ENCODE peak calls at places on chromosomes 2 and 18, in nine cellular contexts. T is GM12878, P is A549, V is HL-60, M is SK-N-SH, E is HCT116, I is K562, X is HepG2, Q is GM23338. A is an unnamed sample.

GRCh38 chr18:49612515-49613033 is 50.7 kb downstream of the LIPG start:
- DNase-seq in T (peak), P (no peak), V (no peak), M (no peak), E (no peak), I (no peak), X (no peak), Q (peak), A (no peak)

GRCh38 chr2:44055664-44056063 is 59.9 kb upstream of the LRPPRC start:
- DNase-seq in T (no peak), P (no peak), V (no peak), M (no peak), E (no peak), I (no peak), X (no peak), Q (peak), A (no peak)

GRCh38 chr2:235638541-235639192 is 144.8 kb downstream of the AGAP1 start:
- DNase-seq in T (no peak), P (no peak), V (no peak), M (no peak), E (no peak), I (no peak), X (no peak), Q (peak), A (no peak)

GRCh38 chr2:20419752-20420151 is 27.1 kb upstream of the RHOB start:
- DNase-seq in T (no peak), P (no peak), V (no peak), M (no peak), E (no peak), I (no peak), X (no peak), Q (no peak), A (no peak)

GRCh38 chr2:61720911-61721310 is 132.9 kb downstream of the FAM161A start:
- DNase-seq in T (no peak), P (no peak), V (no peak), M (no peak), E (no peak), I (no peak), X (no peak), Q (no peak), A (no peak)

GRCh38 chr2:63741884-63742583 is 99.7 kb upstream of the UGP2 start:
- DNase-seq in T (no peak), P (peak), V (no peak), M (no peak), E (no peak), I (no peak), X (no peak), Q (no peak), A (no peak)

GRCh38 chr2:72126186-72127100 is 21.2 kb downstream of the CYP26B1 start:
- DNase-seq in T (no peak), P (no peak), V (no peak), M (no peak), E (no peak), I (no peak), X (no peak), Q (no peak), A (no peak)

GRCh38 chr18:37654711-37655369 is 89.2 kb upstream of the CELF4 start:
- DNase-seq in T (no peak), P (no peak), V (no peak), M (no peak), E (no peak), I (no peak), X (no peak), Q (no peak), A (no peak)

GRCh38 chr2:121904656-121905055 is 149.2 kb downstream of the TSN start:
- DNase-seq in T (no peak), P (no peak), V (no peak), M (no peak), E (no peak), I (no peak), X (no peak), Q (no peak), A (no peak)

GRCh38 chr2:27823564-27823963 is 52.0 kb downstream of the MRPL33 start:
- DNase-seq in T (no peak), P (no peak), V (no peak), M (no peak), E (no peak), I (no peak), X (no peak), Q (no peak), A (no peak)

GRCh38 chr18:79405781-79406575 is 10.2 kb downstream of the NFATC1 start:
- DNase-seq in T (peak), P (no peak), V (peak), M (no peak), E (no peak), I (no peak), X (no peak), Q (no peak), A (no peak)

GRCh38 chr2:1407950-1408695 is 5.1 kb upstream of the TPO start:
- DNase-seq in T (no peak), P (no peak), V (no peak), M (no peak), E (no peak), I (no peak), X (no peak), Q (no peak), A (no peak)

GRCh38 chr2:57821085-57821484 is 225.5 kb upstream of the VRK2 start:
- DNase-seq in T (no peak), P (no peak), V (no peak), M (no peak), E (no peak), I (no peak), X (no peak), Q (no peak), A (no peak)

GRCh38 chr2:196131949-196132925 is 39.1 kb downstream of the STK17B start:
- DNase-seq in T (no peak), P (no peak), V (no peak), M (no peak), E (no peak), I (no peak), X (no peak), Q (peak), A (no peak)
- TF ChIP-seq REST in T (no peak), P (no peak), V (no peak), M (no peak), E (no peak), I (no peak), X (no peak), Q (no peak), A (no peak)

DNA sequence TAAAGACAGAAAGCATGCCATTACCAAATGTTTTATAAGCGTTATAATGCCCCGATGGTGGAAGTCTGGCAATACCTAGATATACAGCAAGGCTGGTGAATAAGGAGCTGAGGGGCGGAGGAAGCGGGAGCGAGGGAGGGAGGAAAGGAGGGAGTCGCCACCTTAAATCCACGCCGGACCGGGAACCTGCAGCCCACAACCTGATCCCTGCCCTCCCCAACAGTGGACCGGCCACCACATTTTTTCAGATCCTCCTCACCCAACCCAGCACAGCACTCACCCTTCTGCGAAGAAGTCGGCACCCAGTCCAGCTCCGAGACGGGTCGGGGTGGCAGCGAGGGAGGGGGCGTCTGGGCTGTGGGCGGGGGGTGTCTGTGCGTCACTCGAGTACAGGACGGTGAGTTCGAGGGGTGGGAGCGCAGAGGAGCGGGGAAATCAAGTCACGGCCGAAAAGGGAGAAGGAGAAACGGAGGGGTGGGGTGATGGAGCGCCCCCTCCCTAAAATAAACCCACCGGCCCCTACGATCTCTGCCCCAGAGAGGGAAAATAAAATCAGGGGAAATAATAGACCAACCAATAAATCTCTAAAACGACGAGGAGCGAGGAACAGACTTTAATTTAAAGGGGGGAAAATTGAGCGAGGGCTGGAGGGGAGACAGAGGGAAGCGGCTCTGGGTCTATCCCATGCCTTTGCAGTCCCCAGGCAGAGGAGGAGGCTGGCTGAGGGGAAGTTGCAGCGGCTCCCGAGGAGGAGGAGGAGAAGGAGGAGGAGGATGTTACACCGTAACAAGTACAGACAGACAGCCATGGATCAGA is 96.5 kb upstream of the SERTAD2 start:
- DNase-seq in T (no peak), P (peak), V (no peak), M (peak), E (no peak), I (peak), X (no peak), Q (peak), A (no peak)
- TF ChIP-seq REST in T (no peak), P (no peak), V (no peak), M (no peak), E (no peak), I (no peak), X (no peak), Q (no peak), A (no peak)

GRCh38 chr2:154189963-154190362 is 318.2 kb downstream of the GALNT13 start:
- DNase-seq in T (no peak), P (no peak), V (no peak), M (peak), E (no peak), I (no peak), X (no peak), Q (no peak), A (no peak)

GRCh38 chr2:154193246-154193645 is 321.5 kb downstream of the GALNT13 start:
- DNase-seq in T (no peak), P (peak), V (no peak), M (no peak), E (no peak), I (no peak), X (no peak), Q (no peak), A (no peak)

DNA sequence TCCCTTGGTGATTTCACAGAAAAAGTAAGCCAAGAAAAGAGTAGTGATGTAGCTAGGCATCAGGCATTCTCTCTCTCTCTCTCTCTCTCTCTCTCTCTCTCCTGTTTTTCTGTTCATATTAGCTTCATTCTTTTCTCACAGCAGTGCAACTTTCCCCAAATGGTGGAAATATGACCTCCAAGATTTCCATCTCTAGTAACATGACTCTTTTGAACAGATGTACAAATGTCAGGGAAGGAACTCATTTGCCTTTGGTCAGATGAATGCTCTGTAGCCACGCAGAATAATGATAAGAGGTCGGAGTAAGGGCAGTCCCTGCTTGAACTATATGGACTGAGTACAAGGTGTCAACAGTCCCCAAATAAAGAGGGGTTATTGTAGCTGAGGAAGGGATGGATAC is 316.2 kb downstream of the GALNT13 start:
- DNase-seq in T (no peak), P (no peak), V (no peak), M (no peak), E (no peak), I (no peak), X (no peak), Q (no peak), A (no peak)
- TF ChIP-seq REST in T (no peak), P (no peak), V (no peak), M (no peak), E (no peak), I (no peak), X (no peak), Q (no peak), A (no peak)

GRCh38 chr2:154015233-154015632 is 143.5 kb downstream of the GALNT13 start:
- DNase-seq in T (no peak), P (no peak), V (no peak), M (no peak), E (no peak), I (no peak), X (no peak), Q (no peak), A (no peak)

DNA sequence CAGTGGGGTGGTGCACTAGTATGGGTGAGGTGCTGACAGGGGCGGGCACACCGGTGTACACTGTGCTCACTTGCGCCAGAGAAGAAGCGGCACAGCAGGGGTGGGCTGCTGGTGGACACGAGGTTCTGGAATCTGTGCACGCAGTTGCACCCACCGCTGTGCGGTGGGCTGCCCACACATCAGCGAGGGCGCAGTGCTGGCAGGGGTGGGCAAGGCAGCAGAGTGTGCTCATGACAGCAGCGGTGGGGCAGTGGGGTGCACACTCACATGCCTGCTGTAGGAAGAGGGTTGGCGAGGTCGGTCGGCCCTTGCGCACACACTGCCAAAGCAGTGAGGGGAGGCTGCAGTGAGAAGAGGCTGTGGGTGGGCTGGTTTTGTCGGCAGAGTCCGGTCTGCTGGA is 141.8 kb downstream of the GALNT13 start:
- DNase-seq in T (no peak), P (no peak), V (no peak), M (no peak), E (no peak), I (no peak), X (no peak), Q (no peak), A (no peak)
- TF ChIP-seq REST in T (no peak), P (no peak), V (no peak), M (no peak), E (no peak), I (no peak), X (no peak), Q (no peak), A (no peak)

GRCh38 chr2:85745619-85746018 is 8.2 kb upstream of the ATOH8 start:
- DNase-seq in T (no peak), P (no peak), V (no peak), M (no peak), E (no peak), I (no peak), X (no peak), Q (no peak), A (no peak)

GRCh38 chr2:85744055-85744454 is 9.7 kb upstream of the ATOH8 start:
- DNase-seq in T (no peak), P (no peak), V (no peak), M (no peak), E (no peak), I (no peak), X (no peak), Q (no peak), A (no peak)

GRCh38 chr2:85743304-85743978 is 10.3 kb upstream of the ATOH8 start:
- DNase-seq in T (no peak), P (peak), V (no peak), M (no peak), E (no peak), I (no peak), X (no peak), Q (no peak), A (no peak)

GRCh38 chr2:85746313-85747004 is 7.3 kb upstream of the ATOH8 start:
- DNase-seq in T (no peak), P (no peak), V (no peak), M (no peak), E (no peak), I (no peak), X (no peak), Q (no peak), A (no peak)

GRCh38 chr2:85744771-85745601 is 8.8 kb upstream of the ATOH8 start:
- DNase-seq in T (no peak), P (no peak), V (no peak), M (peak), E (no peak), I (no peak), X (no peak), Q (no peak), A (no peak)
- TF ChIP-seq REST in T (no peak), P (no peak), V (no peak), M (no peak), E (no peak), I (no peak), X (no peak), Q (no peak), A (no peak)